ENCODE peak calls at places on chromosome 7, in five cellular contexts. H is NCI-H524, Z is cardiac muscle cell, N is KBM-7, B is NCI-H69. O is an unnamed sample.

GRCh38 chr7:40948239-40948638 is 754.7 kb downstream of the INHBA start:
- DNase-seq in H (no peak), Z (no peak), N (no peak), B (no peak), O (no peak)

GRCh38 chr7:28144266-28144665 is 36.3 kb downstream of the JAZF1 start:
- DNase-seq in H (peak; percentile 9), Z (peak; percentile 7), N (no peak), B (peak; percentile 80), O (peak; percentile 68)

GRCh38 chr7:129882531-129882930 is 70.2 kb downstream of the UBE2H start:
- DNase-seq in H (no peak), Z (no peak), N (no peak), B (no peak), O (no peak)

GRCh38 chr7:158279539-158280466 is 307.8 kb downstream of the PTPRN2 start:
- DNase-seq in H (no peak), Z (no peak), N (no peak), B (no peak), O (no peak)

GRCh38 chr7:96720843-96721242 is 11.2 kb upstream of the SEM1 start:
- DNase-seq in H (no peak), Z (no peak), N (no peak), B (peak; percentile 72), O (no peak)

GRCh38 chr7:108000875-108001758 is 1.8 kb downstream of the LAMB1 start:
- DNase-seq in H (no peak), Z (peak; percentile 30), N (no peak), B (peak; percentile 92), O (peak; percentile 18)

GRCh38 chr7:79833616-79834015 is 301.0 kb upstream of the GNAI1 start:
- DNase-seq in H (no peak), Z (no peak), N (no peak), B (no peak), O (no peak)

GRCh38 chr7:130960208-130960988 is 226.4 kb upstream of the KLF14 start:
- DNase-seq in H (no peak), Z (no peak), N (peak; percentile 89), B (no peak), O (no peak)

GRCh38 chr7:31811650-31812461 is 124.8 kb downstream of the PPP1R17 start:
- DNase-seq in H (no peak), Z (no peak), N (peak; percentile 83), B (peak; percentile 44), O (no peak)

GRCh38 chr7:129376076-129376777 is 58.0 kb upstream of the STRIP2 start:
- DNase-seq in H (peak; percentile 37), Z (peak; percentile 56), N (peak; percentile 46), B (peak; percentile 76), O (peak; percentile 23)

GRCh38 chr7:101739757-101740398 is 77.5 kb upstream of the CUX1 start:
- DNase-seq in H (no peak), Z (no peak), N (no peak), B (peak; percentile 87), O (no peak)

GRCh38 chr7:67489881-67490280 is 493.2 kb downstream of the TYW1 start:
- DNase-seq in H (no peak), Z (no peak), N (no peak), B (no peak), O (no peak)

GRCh38 chr7:44309271-44310091 is 15.9 kb downstream of the CAMK2B start:
- DNase-seq in H (no peak), Z (peak; percentile 75), N (no peak), B (no peak), O (no peak)

GRCh38 chr7:121166885-121167284 is 161.9 kb upstream of the WNT16 start:
- DNase-seq in H (no peak), Z (no peak), N (no peak), B (no peak), O (no peak)

GRCh38 chr7:19519443-19519977 is 189.3 kb downstream of the POLR1F start:
- DNase-seq in H (peak; percentile 58), Z (peak; percentile 13), N (no peak), B (peak; percentile 99), O (no peak)